ENCODE peak calls at places on chromosomes 16 and 17, in nine cellular contexts. One of them, this sample, is unnamed.
A peak's percentile ranks its signal among the peaks of the same experiment; 100 is the strongest.

GRCh38 chr16:397736-398332 is 835 bp downstream of the NME4 start:
- DNase-seq in AG09319: peak; percentile 24
- DNase-seq in mesothelial cell of epicardium: peak; percentile 81
- DNase-seq in OCI-LY7: peak; percentile 59
- DNase-seq in B cell: peak; percentile 79
- DNase-seq in GM12865: no peak
- DNase-seq in AG04450: no peak
- DNase-seq in pancreas: peak; percentile 84
- DNase-seq in left lung: peak; percentile 68
- DNase-seq in this sample: no peak

GRCh38 chr16:24573141-24573540 is 33.8 kb downstream of the RBBP6 start:
- DNase-seq in AG04450: no peak
- DNase-seq in OCI-LY7: no peak
- DNase-seq in B cell: no peak
- DNase-seq in pancreas: no peak
- DNase-seq in mesothelial cell of epicardium: no peak
- DNase-seq in left lung: no peak
- DNase-seq in AG09319: no peak
- DNase-seq in GM12865: no peak
- DNase-seq in this sample: no peak

GRCh38 chr17:36856921-36857381 is 80.3 kb upstream of the LHX1 start:
- DNase-seq in left lung: no peak
- DNase-seq in GM12865: no peak
- DNase-seq in AG09319: no peak
- DNase-seq in B cell: no peak
- DNase-seq in OCI-LY7: no peak
- DNase-seq in mesothelial cell of epicardium: no peak
- DNase-seq in AG04450: no peak
- DNase-seq in pancreas: no peak
- DNase-seq in this sample: no peak

GRCh38 chr17:3554440-3554839 is 3.2 kb downstream of the TRPV3 start:
- DNase-seq in left lung: no peak
- DNase-seq in mesothelial cell of epicardium: no peak
- DNase-seq in AG04450: no peak
- DNase-seq in GM12865: no peak
- DNase-seq in pancreas: no peak
- DNase-seq in B cell: no peak
- DNase-seq in AG09319: no peak
- DNase-seq in OCI-LY7: no peak
- DNase-seq in this sample: no peak

GRCh38 chr17:65785109-65785508 is 223.7 kb upstream of the AXIN2 start:
- DNase-seq in mesothelial cell of epicardium: no peak
- DNase-seq in pancreas: no peak
- DNase-seq in left lung: no peak
- DNase-seq in B cell: no peak
- DNase-seq in OCI-LY7: no peak
- DNase-seq in AG04450: peak; percentile 90
- DNase-seq in AG09319: peak; percentile 78
- DNase-seq in GM12865: no peak
- DNase-seq in this sample: no peak

GRCh38 chr17:34365340-34365739 is 2.3 kb upstream of the CCL1 start:
- DNase-seq in OCI-LY7: peak; percentile 94
- DNase-seq in B cell: no peak
- DNase-seq in GM12865: peak; percentile 28
- DNase-seq in AG04450: no peak
- DNase-seq in pancreas: no peak
- DNase-seq in AG09319: no peak
- DNase-seq in left lung: no peak
- DNase-seq in mesothelial cell of epicardium: no peak
- DNase-seq in this sample: no peak

GRCh38 chr16:69564845-69565610 is 738 bp upstream of the NFAT5 start:
- DNase-seq in AG09319: no peak
- DNase-seq in AG04450: no peak
- DNase-seq in GM12865: peak; percentile 12
- DNase-seq in left lung: no peak
- DNase-seq in mesothelial cell of epicardium: no peak
- DNase-seq in B cell: no peak
- DNase-seq in OCI-LY7: peak; percentile 18
- DNase-seq in pancreas: no peak
- DNase-seq in this sample: no peak

GRCh38 chr17:65156185-65156834 is 19.1 kb downstream of the RGS9 start:
- DNase-seq in B cell: no peak
- DNase-seq in AG09319: no peak
- DNase-seq in left lung: no peak
- DNase-seq in GM12865: no peak
- DNase-seq in mesothelial cell of epicardium: no peak
- DNase-seq in AG04450: no peak
- DNase-seq in pancreas: peak; percentile 58
- DNase-seq in OCI-LY7: no peak
- DNase-seq in this sample: no peak

GRCh38 chr17:17032131-17032692 is 10.0 kb upstream of the MPRIP start:
- DNase-seq in mesothelial cell of epicardium: no peak
- DNase-seq in AG09319: peak; percentile 42
- DNase-seq in B cell: no peak
- DNase-seq in pancreas: peak; percentile 85
- DNase-seq in GM12865: no peak
- DNase-seq in OCI-LY7: no peak
- DNase-seq in AG04450: no peak
- DNase-seq in left lung: no peak
- DNase-seq in this sample: no peak

DNA sequence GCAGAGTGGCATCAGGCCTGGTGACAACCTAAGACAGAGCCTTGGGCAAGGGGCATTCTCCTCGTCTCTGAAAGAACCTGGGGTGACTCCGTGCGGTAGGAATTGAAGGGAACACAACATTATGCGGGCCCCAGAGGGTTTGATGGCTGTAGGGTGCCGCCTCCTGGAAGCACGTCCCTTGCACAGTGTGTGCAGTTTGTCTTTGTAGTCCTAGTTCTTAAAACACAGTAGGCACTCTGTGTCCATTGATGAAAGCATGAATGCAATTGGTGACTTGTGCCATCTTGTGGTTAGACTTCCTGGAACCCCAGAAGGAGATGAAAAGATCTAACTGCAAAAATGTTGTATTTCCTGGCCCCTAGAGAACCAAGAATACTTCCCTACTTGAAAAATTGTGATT is 279.8 kb downstream of the UTP18 start:
- DNase-seq in GM12865: no peak
- DNase-seq in AG09319: no peak
- DNase-seq in OCI-LY7: no peak
- DNase-seq in left lung: no peak
- DNase-seq in pancreas: no peak
- DNase-seq in B cell: no peak
- DNase-seq in mesothelial cell of epicardium: no peak
- DNase-seq in AG04450: no peak
- DNase-seq in this sample: no peak
- TF ChIP-seq CTCF in GM12865: no peak
- TF ChIP-seq CTCF in AG09319: no peak
- TF ChIP-seq CTCF in OCI-LY7: no peak
- TF ChIP-seq CTCF in left lung: no peak
- TF ChIP-seq CTCF in pancreas: no peak
- TF ChIP-seq CTCF in B cell: no peak
- TF ChIP-seq CTCF in mesothelial cell of epicardium: no peak
- TF ChIP-seq CTCF in AG04450: no peak
- TF ChIP-seq CTCF in this sample: no peak

DNA sequence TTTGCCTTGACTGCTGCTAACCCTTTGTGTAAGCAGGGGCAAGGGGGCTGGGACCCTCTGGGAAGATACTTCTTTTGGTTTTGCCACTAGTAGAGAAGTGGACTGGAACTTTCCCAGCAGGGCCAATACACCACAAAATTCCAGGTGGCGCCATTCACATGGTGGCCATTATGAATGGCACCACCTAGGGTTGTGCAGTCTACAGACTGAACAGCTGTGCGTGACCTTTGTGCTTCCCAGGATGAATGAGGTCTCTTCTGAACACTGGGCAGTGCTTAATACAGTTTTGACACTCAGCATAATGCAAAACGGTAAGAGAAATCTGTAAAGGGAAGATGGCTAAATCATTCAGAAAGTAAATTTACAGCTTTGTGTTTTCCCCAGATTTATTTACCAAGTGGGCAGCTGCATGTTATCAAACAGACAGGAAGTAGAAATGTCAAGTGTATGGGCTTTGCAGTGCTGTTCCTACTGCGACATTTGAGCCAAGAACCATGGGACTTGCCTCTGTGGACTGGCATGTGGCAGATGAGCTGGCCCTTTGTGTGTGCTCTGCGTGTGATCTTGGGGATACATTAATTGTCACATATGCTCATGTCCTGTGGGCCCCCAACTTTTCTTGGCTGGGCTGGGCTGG is 9.2 kb downstream of the SYT17 start:
- DNase-seq in B cell: no peak
- DNase-seq in AG04450: no peak
- DNase-seq in OCI-LY7: no peak
- DNase-seq in AG09319: no peak
- DNase-seq in GM12865: peak; percentile 18
- DNase-seq in left lung: no peak
- DNase-seq in mesothelial cell of epicardium: no peak
- DNase-seq in pancreas: no peak
- DNase-seq in this sample: no peak
- TF ChIP-seq CTCF in B cell: no peak
- TF ChIP-seq CTCF in AG04450: no peak
- TF ChIP-seq CTCF in OCI-LY7: peak; percentile 48
- TF ChIP-seq CTCF in AG09319: no peak
- TF ChIP-seq CTCF in GM12865: no peak
- TF ChIP-seq CTCF in left lung: no peak
- TF ChIP-seq CTCF in mesothelial cell of epicardium: peak; percentile 26
- TF ChIP-seq CTCF in pancreas: no peak
- TF ChIP-seq CTCF in this sample: no peak

DNA sequence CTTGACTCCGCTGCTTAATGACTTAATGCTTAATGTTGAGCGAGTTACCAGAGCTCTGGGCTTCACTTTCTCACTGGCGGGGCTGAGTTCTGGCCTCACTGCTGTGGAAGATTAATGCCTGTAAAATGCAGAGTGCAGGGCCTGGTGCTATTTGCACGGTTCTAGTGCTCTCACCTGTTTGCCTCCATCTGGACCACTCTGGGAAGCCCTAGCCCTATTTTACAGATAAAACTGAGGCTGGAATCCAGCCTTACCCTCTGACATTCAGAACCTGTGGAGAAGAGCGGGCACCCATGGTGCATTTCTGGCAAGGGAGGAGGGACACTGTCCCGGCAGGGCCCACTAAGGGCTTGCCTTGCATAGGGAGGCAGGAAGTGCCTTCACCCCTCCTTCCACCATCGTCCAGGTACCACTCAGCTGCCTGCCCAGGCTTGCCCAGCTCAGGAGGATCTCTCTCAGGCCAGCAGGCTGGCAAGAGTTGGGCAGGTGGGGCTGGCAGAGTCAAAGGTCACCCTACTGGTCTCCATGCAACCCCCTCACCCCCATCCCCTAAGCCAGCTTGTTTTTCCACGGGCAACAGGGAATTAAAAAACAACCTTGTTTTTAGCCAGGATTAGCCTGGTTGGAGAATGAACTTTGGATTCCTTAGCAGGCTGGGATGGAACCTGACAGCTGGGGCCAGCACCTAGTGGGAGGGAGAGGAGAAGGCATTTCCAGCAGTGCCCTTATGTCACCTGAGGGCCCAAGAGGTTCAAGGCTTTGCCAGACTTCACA is 4.1 kb upstream of the UBALD1 start:
- DNase-seq in pancreas: no peak
- DNase-seq in B cell: no peak
- DNase-seq in AG09319: no peak
- DNase-seq in GM12865: no peak
- DNase-seq in AG04450: no peak
- DNase-seq in OCI-LY7: no peak
- DNase-seq in mesothelial cell of epicardium: no peak
- DNase-seq in left lung: no peak
- DNase-seq in this sample: no peak
- TF ChIP-seq CTCF in pancreas: no peak
- TF ChIP-seq CTCF in B cell: no peak
- TF ChIP-seq CTCF in AG09319: no peak
- TF ChIP-seq CTCF in GM12865: no peak
- TF ChIP-seq CTCF in AG04450: no peak
- TF ChIP-seq CTCF in OCI-LY7: no peak
- TF ChIP-seq CTCF in mesothelial cell of epicardium: no peak
- TF ChIP-seq CTCF in left lung: no peak
- TF ChIP-seq CTCF in this sample: no peak

DNA sequence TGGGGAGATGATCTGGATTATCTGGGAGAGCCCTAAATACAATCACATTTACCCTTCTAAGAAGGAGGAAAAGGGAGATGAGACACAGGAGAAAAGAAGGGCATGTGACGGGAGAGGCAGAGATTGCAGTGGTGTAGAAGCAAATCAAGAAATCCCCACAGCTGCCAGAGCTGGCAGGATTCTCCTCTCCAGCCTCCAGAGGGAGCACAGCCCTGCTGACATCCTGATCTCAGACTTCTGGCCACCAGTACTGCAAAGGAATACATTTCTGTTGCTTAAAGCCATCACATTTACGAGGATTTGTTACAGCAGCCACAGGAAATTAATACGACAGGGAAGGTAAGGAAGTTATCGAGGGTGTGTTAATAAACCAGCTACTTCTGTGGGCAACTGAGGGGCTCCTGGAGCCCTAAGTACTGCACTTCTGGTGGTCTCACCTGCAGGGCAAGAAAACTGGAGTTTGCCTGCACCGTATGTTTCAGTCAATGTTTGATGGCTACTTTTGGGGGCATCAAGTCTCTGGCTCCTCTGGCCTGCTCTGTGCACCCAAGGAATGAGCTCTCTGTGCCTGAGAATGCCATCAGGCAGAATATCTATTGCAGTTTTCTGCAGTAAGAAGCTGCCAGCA is 22.9 kb upstream of the CDH13 start:
- DNase-seq in GM12865: peak; percentile 21
- DNase-seq in B cell: no peak
- DNase-seq in OCI-LY7: peak; percentile 5
- DNase-seq in AG09319: no peak
- DNase-seq in pancreas: peak; percentile 30
- DNase-seq in left lung: no peak
- DNase-seq in mesothelial cell of epicardium: no peak
- DNase-seq in AG04450: peak; percentile 32
- DNase-seq in this sample: no peak
- TF ChIP-seq CTCF in GM12865: peak; percentile 20
- TF ChIP-seq CTCF in B cell: no peak
- TF ChIP-seq CTCF in OCI-LY7: peak; percentile 47
- TF ChIP-seq CTCF in AG09319: peak; percentile 74
- TF ChIP-seq CTCF in pancreas: peak; percentile 14
- TF ChIP-seq CTCF in left lung: peak; percentile 34
- TF ChIP-seq CTCF in mesothelial cell of epicardium: no peak
- TF ChIP-seq CTCF in AG04450: peak; percentile 87
- TF ChIP-seq CTCF in this sample: no peak

GRCh38 chr16:7321661-7322060 is 11.0 kb upstream of the RBFOX1 start:
- DNase-seq in GM12865: no peak
- DNase-seq in AG04450: no peak
- DNase-seq in left lung: no peak
- DNase-seq in AG09319: no peak
- DNase-seq in mesothelial cell of epicardium: no peak
- DNase-seq in B cell: no peak
- DNase-seq in pancreas: no peak
- DNase-seq in OCI-LY7: peak; percentile 1
- DNase-seq in this sample: no peak
- TF ChIP-seq CTCF in GM12865: no peak
- TF ChIP-seq CTCF in AG04450: no peak
- TF ChIP-seq CTCF in left lung: no peak
- TF ChIP-seq CTCF in AG09319: no peak
- TF ChIP-seq CTCF in mesothelial cell of epicardium: no peak
- TF ChIP-seq CTCF in B cell: no peak
- TF ChIP-seq CTCF in pancreas: no peak
- TF ChIP-seq CTCF in OCI-LY7: no peak
- TF ChIP-seq CTCF in this sample: no peak

GRCh38 chr17:57234252-57235092 is 21.9 kb upstream of the MSI2 start:
- DNase-seq in pancreas: no peak
- DNase-seq in mesothelial cell of epicardium: no peak
- DNase-seq in AG04450: no peak
- DNase-seq in AG09319: no peak
- DNase-seq in left lung: no peak
- DNase-seq in OCI-LY7: no peak
- DNase-seq in B cell: no peak
- DNase-seq in GM12865: no peak
- DNase-seq in this sample: no peak
- TF ChIP-seq CTCF in pancreas: no peak
- TF ChIP-seq CTCF in mesothelial cell of epicardium: no peak
- TF ChIP-seq CTCF in AG04450: no peak
- TF ChIP-seq CTCF in AG09319: no peak
- TF ChIP-seq CTCF in left lung: no peak
- TF ChIP-seq CTCF in OCI-LY7: peak; percentile 26
- TF ChIP-seq CTCF in B cell: no peak
- TF ChIP-seq CTCF in GM12865: no peak
- TF ChIP-seq CTCF in this sample: no peak

This sample was measured in omental fat pad.